ENCODE peak calls at places on chromosomes 4 and X, in six cellular contexts. One of them, this sample, is unnamed.

GRCh38 chr4:100913685-100914084 is 395.9 kb upstream of the EMCN start:
- DNase-seq in occipital lobe: no peak
- DNase-seq in EL: no peak
- DNase-seq in left ventricle myocardium inferior: no peak
- DNase-seq in heart right ventricle: no peak
- DNase-seq in hypothalamus: no peak
- DNase-seq in this sample: no peak

GRCh38 chrX:19566359-19567141 is 51.2 kb upstream of the MAP3K15 start:
- DNase-seq in occipital lobe: no peak
- DNase-seq in EL: peak
- DNase-seq in left ventricle myocardium inferior: no peak
- DNase-seq in heart right ventricle: no peak
- DNase-seq in hypothalamus: no peak
- DNase-seq in this sample: peak

GRCh38 chrX:48578661-48579128 is 4.4 kb downstream of the RBM3 start:
- DNase-seq in occipital lobe: no peak
- DNase-seq in EL: no peak
- DNase-seq in left ventricle myocardium inferior: no peak
- DNase-seq in heart right ventricle: no peak
- DNase-seq in hypothalamus: no peak
- DNase-seq in this sample: no peak

GRCh38 chr4:7630559-7631287 is 196.0 kb upstream of the PSAPL1 start:
- DNase-seq in occipital lobe: peak
- DNase-seq in EL: peak
- DNase-seq in left ventricle myocardium inferior: peak
- DNase-seq in heart right ventricle: peak
- DNase-seq in hypothalamus: peak
- DNase-seq in this sample: no peak

GRCh38 chrX:19776753-19777152 is 110.6 kb downstream of the SH3KBP1 start:
- DNase-seq in occipital lobe: no peak
- DNase-seq in EL: no peak
- DNase-seq in left ventricle myocardium inferior: no peak
- DNase-seq in heart right ventricle: no peak
- DNase-seq in hypothalamus: no peak
- DNase-seq in this sample: peak

GRCh38 chr4:139901516-139902327 is 236.1 kb downstream of the MGST2 start:
- DNase-seq in occipital lobe: no peak
- DNase-seq in EL: peak
- DNase-seq in left ventricle myocardium inferior: no peak
- DNase-seq in heart right ventricle: no peak
- DNase-seq in hypothalamus: no peak
- DNase-seq in this sample: no peak

GRCh38 chr4:142393127-142393526 is 453.0 kb downstream of the INPP4B start:
- DNase-seq in occipital lobe: no peak
- DNase-seq in EL: no peak
- DNase-seq in left ventricle myocardium inferior: no peak
- DNase-seq in heart right ventricle: no peak
- DNase-seq in hypothalamus: no peak
- DNase-seq in this sample: no peak

GRCh38 chrX:114472788-114473187 is 111.1 kb upstream of the HTR2C start:
- DNase-seq in occipital lobe: no peak
- DNase-seq in EL: no peak
- DNase-seq in left ventricle myocardium inferior: no peak
- DNase-seq in heart right ventricle: no peak
- DNase-seq in hypothalamus: no peak
- DNase-seq in this sample: no peak

GRCh38 chr4:77581724-77582123 is 23.9 kb upstream of the CXCL13 start:
- DNase-seq in occipital lobe: no peak
- DNase-seq in EL: no peak
- DNase-seq in left ventricle myocardium inferior: no peak
- DNase-seq in heart right ventricle: no peak
- DNase-seq in hypothalamus: no peak
- DNase-seq in this sample: no peak

GRCh38 chr4:37445023-37445422 is 200.5 kb downstream of the NWD2 start:
- DNase-seq in occipital lobe: no peak
- DNase-seq in EL: no peak
- DNase-seq in left ventricle myocardium inferior: no peak
- DNase-seq in heart right ventricle: no peak
- DNase-seq in hypothalamus: no peak
- DNase-seq in this sample: no peak

GRCh38 chrX:72554448-72555140 is 18.0 kb downstream of the HDAC8 start:
- DNase-seq in occipital lobe: no peak
- DNase-seq in EL: no peak
- DNase-seq in left ventricle myocardium inferior: no peak
- DNase-seq in heart right ventricle: peak
- DNase-seq in hypothalamus: no peak
- DNase-seq in this sample: no peak

GRCh38 chr4:81040175-81040659 is 9.7 kb downstream of the BMP3 start:
- DNase-seq in occipital lobe: no peak
- DNase-seq in EL: peak
- DNase-seq in left ventricle myocardium inferior: no peak
- DNase-seq in heart right ventricle: no peak
- DNase-seq in hypothalamus: no peak
- DNase-seq in this sample: no peak

GRCh38 chrX:15465896-15466651 is 27.1 kb downstream of the PIR start:
- DNase-seq in occipital lobe: no peak
- DNase-seq in EL: no peak
- DNase-seq in left ventricle myocardium inferior: no peak
- DNase-seq in heart right ventricle: no peak
- DNase-seq in hypothalamus: no peak
- DNase-seq in this sample: no peak

GRCh38 chr4:154001187-154001586 is 212.3 kb upstream of the SFRP2 start:
- DNase-seq in occipital lobe: no peak
- DNase-seq in EL: no peak
- DNase-seq in left ventricle myocardium inferior: no peak
- DNase-seq in heart right ventricle: no peak
- DNase-seq in hypothalamus: no peak
- DNase-seq in this sample: no peak

GRCh38 chr4:69124941-69125340 is 28.7 kb downstream of the UGT2B7 start:
- DNase-seq in occipital lobe: no peak
- DNase-seq in EL: no peak
- DNase-seq in left ventricle myocardium inferior: no peak
- DNase-seq in heart right ventricle: no peak
- DNase-seq in hypothalamus: no peak
- DNase-seq in this sample: no peak

GRCh38 chrX:12137982-12138365 is 299 bp upstream of the FRMPD4 start:
- DNase-seq in occipital lobe: no peak
- DNase-seq in EL: peak
- DNase-seq in left ventricle myocardium inferior: no peak
- DNase-seq in heart right ventricle: no peak
- DNase-seq in hypothalamus: peak
- DNase-seq in this sample: no peak

GRCh38 chr4:122688529-122688928 is 44.0 kb upstream of the BBS12 start:
- DNase-seq in occipital lobe: no peak
- DNase-seq in EL: no peak
- DNase-seq in left ventricle myocardium inferior: no peak
- DNase-seq in heart right ventricle: no peak
- DNase-seq in hypothalamus: no peak
- DNase-seq in this sample: no peak

GRCh38 chr4:81426770-81427604 is 44.7 kb downstream of the RASGEF1B start:
- DNase-seq in occipital lobe: no peak
- DNase-seq in EL: no peak
- DNase-seq in left ventricle myocardium inferior: no peak
- DNase-seq in heart right ventricle: no peak
- DNase-seq in hypothalamus: no peak
- DNase-seq in this sample: no peak

GRCh38 chr4:26273308-26273980 is 47.4 kb upstream of the RBPJ start:
- DNase-seq in occipital lobe: no peak
- DNase-seq in EL: no peak
- DNase-seq in left ventricle myocardium inferior: peak
- DNase-seq in heart right ventricle: peak
- DNase-seq in hypothalamus: no peak
- DNase-seq in this sample: no peak

GRCh38 chr4:26785312-26785711 is 75.3 kb upstream of the STIM2 start:
- DNase-seq in occipital lobe: no peak
- DNase-seq in EL: no peak
- DNase-seq in left ventricle myocardium inferior: no peak
- DNase-seq in heart right ventricle: no peak
- DNase-seq in hypothalamus: no peak
- DNase-seq in this sample: no peak

GRCh38 chr4:177107288-177107901 is 202.3 kb upstream of the NEIL3 start:
- DNase-seq in occipital lobe: no peak
- DNase-seq in EL: peak
- DNase-seq in left ventricle myocardium inferior: no peak
- DNase-seq in heart right ventricle: no peak
- DNase-seq in hypothalamus: no peak
- DNase-seq in this sample: no peak

GRCh38 chr4:2253160-2254084 is 8.5 kb downstream of the MXD4 start:
- DNase-seq in occipital lobe: no peak
- DNase-seq in EL: no peak
- DNase-seq in left ventricle myocardium inferior: peak
- DNase-seq in heart right ventricle: peak
- DNase-seq in hypothalamus: no peak
- DNase-seq in this sample: peak

GRCh38 chrX:152451731-152451980 is 541 bp upstream of the GABRA3 start:
- DNase-seq in occipital lobe: no peak
- DNase-seq in EL: no peak
- DNase-seq in left ventricle myocardium inferior: no peak
- DNase-seq in heart right ventricle: no peak
- DNase-seq in hypothalamus: no peak
- DNase-seq in this sample: no peak

GRCh38 chr4:54661156-54661555 is 3.4 kb downstream of the KIT start:
- DNase-seq in occipital lobe: no peak
- DNase-seq in EL: peak
- DNase-seq in left ventricle myocardium inferior: no peak
- DNase-seq in heart right ventricle: no peak
- DNase-seq in hypothalamus: no peak
- DNase-seq in this sample: no peak

GRCh38 chr4:74374128-74374527 is 9.2 kb downstream of the EREG start:
- DNase-seq in occipital lobe: no peak
- DNase-seq in EL: no peak
- DNase-seq in left ventricle myocardium inferior: no peak
- DNase-seq in heart right ventricle: no peak
- DNase-seq in hypothalamus: no peak
- DNase-seq in this sample: no peak

GRCh38 chr4:173524218-173525117 is 5.6 kb downstream of the HAND2 start:
- DNase-seq in occipital lobe: no peak
- DNase-seq in EL: no peak
- DNase-seq in left ventricle myocardium inferior: no peak
- DNase-seq in heart right ventricle: peak
- DNase-seq in hypothalamus: no peak
- DNase-seq in this sample: no peak

GRCh38 chrX:85391879-85392238 is 12.4 kb upstream of the POF1B start:
- DNase-seq in occipital lobe: no peak
- DNase-seq in EL: no peak
- DNase-seq in left ventricle myocardium inferior: no peak
- DNase-seq in heart right ventricle: no peak
- DNase-seq in hypothalamus: no peak
- DNase-seq in this sample: no peak

GRCh38 chrX:38612281-38612680 is 50.9 kb downstream of the TSPAN7 start:
- DNase-seq in occipital lobe: peak
- DNase-seq in EL: no peak
- DNase-seq in left ventricle myocardium inferior: no peak
- DNase-seq in heart right ventricle: no peak
- DNase-seq in hypothalamus: no peak
- DNase-seq in this sample: no peak

GRCh38 chr4:107034091-107034698 is 1.9 kb downstream of the DKK2 start:
- DNase-seq in occipital lobe: peak
- DNase-seq in EL: peak
- DNase-seq in left ventricle myocardium inferior: no peak
- DNase-seq in heart right ventricle: no peak
- DNase-seq in hypothalamus: peak
- DNase-seq in this sample: no peak

GRCh38 chr4:99405433-99406115 is 29.6 kb downstream of the ADH7 start:
- DNase-seq in occipital lobe: no peak
- DNase-seq in EL: peak
- DNase-seq in left ventricle myocardium inferior: peak
- DNase-seq in heart right ventricle: peak
- DNase-seq in hypothalamus: peak
- DNase-seq in this sample: peak

GRCh38 chr4:99091174-99091573 is 2.6 kb upstream of the ADH5 start:
- DNase-seq in occipital lobe: no peak
- DNase-seq in EL: no peak
- DNase-seq in left ventricle myocardium inferior: no peak
- DNase-seq in heart right ventricle: no peak
- DNase-seq in hypothalamus: no peak
- DNase-seq in this sample: no peak

GRCh38 chrX:102765794-102766193 is 45.3 kb downstream of the GPRASP3 start:
- DNase-seq in occipital lobe: peak
- DNase-seq in EL: peak
- DNase-seq in left ventricle myocardium inferior: no peak
- DNase-seq in heart right ventricle: no peak
- DNase-seq in hypothalamus: no peak
- DNase-seq in this sample: no peak

GRCh38 chrX:136627381-136627780 is 20.6 kb upstream of the CD40LG start:
- DNase-seq in occipital lobe: no peak
- DNase-seq in EL: no peak
- DNase-seq in left ventricle myocardium inferior: no peak
- DNase-seq in heart right ventricle: no peak
- DNase-seq in hypothalamus: no peak
- DNase-seq in this sample: peak

This sample was measured in stimulated activated CD4-positive, alpha-beta T cell treated with anti-CD3 and anti-CD28 coated beads, Interleukin-1b, Interleukin-23, amount 100 ng/mL, for 48 hours.